ENCODE peak calls at places on chromosomes 11 and 22, in six cellular contexts. K is progenitor cell of endocrine pancreas, T is lung, F is AG10803, N is OCI-LY7, M is pancreas. Y is an unnamed sample.

GRCh38 chr11:72609451-72609850 is 64.8 kb downstream of the PDE2A start:
- DNase-seq in N (no peak), M (no peak), F (no peak), T (no peak), K (no peak), Y (no peak)

GRCh38 chr11:84261707-84262106 is 975.5 kb upstream of the CCDC90B start:
- DNase-seq in T (no peak), F (no peak), M (no peak), K (no peak), N (no peak), Y (no peak)

GRCh38 chr11:79440451-79441158 is at the start of gene TENM4:
- DNase-seq in M (peak), F (peak), N (no peak), T (no peak), K (peak), Y (peak)

GRCh38 chr11:34194576-34195335 is 89.3 kb downstream of the NAT10 start:
- DNase-seq in F (peak), M (no peak), N (no peak), K (no peak), T (no peak), Y (no peak)

GRCh38 chr22:30306629-30307016 is 17.3 kb upstream of the CASTOR1 start:
- DNase-seq in M (no peak), T (no peak), N (peak), K (no peak), F (no peak), Y (no peak)

GRCh38 chr11:10564692-10565318 is 3.7 kb downstream of the LYVE1 start:
- DNase-seq in N (no peak), F (peak), T (no peak), M (no peak), K (no peak), Y (no peak)

GRCh38 chr11:35364101-35364780 is 55.1 kb downstream of the SLC1A2 start:
- DNase-seq in M (peak), T (peak), K (no peak), F (peak), N (no peak), Y (no peak)

GRCh38 chr11:46120711-46121327 is 435 bp downstream of the PHF21A start:
- DNase-seq in T (peak), M (peak), K (no peak), F (peak), N (peak), Y (no peak)

GRCh38 chr11:35179466-35180135 is 40.6 kb downstream of the CD44 start:
- DNase-seq in T (no peak), K (no peak), M (no peak), N (no peak), F (no peak), Y (no peak)

GRCh38 chr22:46079093-46079860 is 71.0 kb upstream of the PPARA start:
- DNase-seq in T (no peak), K (no peak), M (no peak), N (no peak), F (no peak), Y (peak)

GRCh38 chr11:126628450-126628789 is 272.9 kb downstream of the ST3GAL4 start:
- DNase-seq in K (no peak), T (no peak), N (no peak), M (no peak), F (no peak), Y (no peak)

GRCh38 chr22:36663581-36663980 is 40.0 kb downstream of the CACNG2 start:
- DNase-seq in M (no peak), F (no peak), N (no peak), K (no peak), T (no peak), Y (no peak)

GRCh38 chr22:37419916-37420655 is 7.2 kb downstream of the ELFN2 start:
- DNase-seq in K (no peak), T (no peak), F (no peak), N (no peak), M (no peak), Y (no peak)

GRCh38 chr22:49937758-49938564 is 19.5 kb downstream of the CRELD2 start:
- DNase-seq in K (no peak), F (no peak), N (no peak), M (peak), T (no peak), Y (no peak)

GRCh38 chr11:12066799-12067508 is 43.4 kb upstream of the MICAL2 start:
- DNase-seq in T (peak), K (no peak), F (peak), M (no peak), N (no peak), Y (no peak)

GRCh38 chr11:44621784-44622183 is 56.3 kb downstream of the CD82 start:
- DNase-seq in T (peak), K (peak), F (no peak), M (no peak), N (no peak), Y (no peak)

GRCh38 chr11:120271672-120272071 is 31.7 kb downstream of the POU2F3 start:
- DNase-seq in T (no peak), N (no peak), K (no peak), F (no peak), M (no peak), Y (no peak)

GRCh38 chr11:26649884-26650283 is 72.0 kb downstream of the SLC5A12 start:
- DNase-seq in F (peak), K (peak), M (peak), T (peak), N (peak), Y (peak)

GRCh38 chr22:44461083-44461375 is 37.0 kb downstream of the RTL6 start:
- DNase-seq in T (no peak), M (no peak), N (no peak), F (no peak), K (no peak), Y (no peak)

GRCh38 chr11:11959601-11960000 is 48.8 kb downstream of the DKK3 start:
- DNase-seq in T (no peak), N (no peak), M (no peak), F (no peak), K (no peak), Y (no peak)

GRCh38 chr11:78318733-78319132 is 98.9 kb downstream of the GAB2 start:
- DNase-seq in T (no peak), F (peak), N (no peak), M (no peak), K (no peak), Y (no peak)

GRCh38 chr11:130037058-130037457 is 32.6 kb upstream of the APLP2 start:
- DNase-seq in M (no peak), F (peak), K (no peak), T (no peak), N (no peak), Y (no peak)

GRCh38 chr22:38177926-38178604 is 3.6 kb downstream of the PLA2G6 start:
- DNase-seq in K (no peak), M (no peak), N (no peak), F (peak), T (no peak), Y (no peak)

GRCh38 chr11:131682373-131683015 is 312.1 kb downstream of the NTM start:
- DNase-seq in M (no peak), N (no peak), T (no peak), K (no peak), F (no peak), Y (peak)

GRCh38 chr11:27477831-27478230 is 5.2 kb upstream of the LGR4 start:
- DNase-seq in T (no peak), M (no peak), N (no peak), F (no peak), K (no peak), Y (no peak)

GRCh38 chr11:898160-898517 is 12.5 kb downstream of the CHID1 start:
- DNase-seq in M (no peak), F (no peak), N (no peak), K (no peak), T (no peak), Y (no peak)

GRCh38 chr11:899724-900123 is 10.9 kb downstream of the CHID1 start:
- DNase-seq in M (no peak), F (no peak), T (no peak), K (no peak), N (no peak), Y (no peak)

GRCh38 chr11:900545-900944 is 10.1 kb downstream of the CHID1 start:
- DNase-seq in K (no peak), N (no peak), M (no peak), F (no peak), T (no peak), Y (no peak)

GRCh38 chr11:897226-898159 is 13.1 kb downstream of the CHID1 start:
- DNase-seq in T (no peak), K (no peak), N (no peak), M (no peak), F (no peak), Y (no peak)

GRCh38 chr11:898540-899190 is 11.9 kb downstream of the CHID1 start:
- DNase-seq in K (no peak), T (no peak), F (no peak), M (no peak), N (no peak), Y (no peak)
- TF ChIP-seq CTCF in K (peak), T (no peak), F (peak), M (no peak), N (no peak), Y (no peak)

GRCh38 chr11:117822031-117822521 is 2.5 kb downstream of the FXYD2 start:
- DNase-seq in N (peak), M (no peak), T (no peak), K (no peak), F (no peak), Y (no peak)
- TF ChIP-seq CTCF in N (peak), M (peak), T (peak), K (peak), F (peak), Y (peak)

GRCh38 chr11:112357488-112357887 is 96.8 kb upstream of the PLET1 start:
- DNase-seq in M (no peak), F (no peak), K (no peak), T (no peak), N (no peak), Y (no peak)

GRCh38 chr11:112361396-112361795 is 100.7 kb upstream of the PLET1 start:
- DNase-seq in M (no peak), N (no peak), T (no peak), K (no peak), F (no peak), Y (no peak)

GRCh38 chr11:112352907-112353306 is 92.2 kb upstream of the PLET1 start:
- DNase-seq in N (no peak), F (no peak), M (no peak), K (no peak), T (no peak), Y (no peak)

GRCh38 chr11:112354364-112354763 is 93.7 kb upstream of the PLET1 start:
- DNase-seq in N (no peak), M (no peak), K (no peak), T (no peak), F (no peak), Y (no peak)

GRCh38 chr11:112355726-112356125 is 95.1 kb upstream of the PLET1 start:
- DNase-seq in K (no peak), F (peak), N (no peak), T (peak), M (no peak), Y (no peak)
- TF ChIP-seq CTCF in K (peak), F (peak), N (peak), T (no peak), M (no peak), Y (no peak)

DNA sequence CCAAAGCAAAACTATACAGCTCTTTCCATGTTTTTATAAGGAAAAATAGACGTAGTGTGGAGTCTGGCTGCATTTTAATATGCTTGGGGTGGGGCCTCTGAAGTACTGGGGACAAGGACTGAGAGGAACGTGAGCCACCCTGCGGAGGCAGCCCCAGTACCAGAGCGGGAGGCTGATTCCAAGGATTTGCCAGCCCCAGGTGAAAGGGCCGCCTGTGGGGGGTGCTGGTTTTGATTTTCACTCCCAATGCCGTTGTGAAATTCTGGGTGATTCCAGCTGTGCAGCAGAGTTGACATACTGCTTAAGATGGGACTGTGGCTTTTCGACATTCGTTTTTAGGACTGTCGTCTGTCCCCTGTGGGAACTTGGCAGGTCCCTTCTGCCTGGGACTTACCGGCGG is 370.8 kb downstream of the TBC1D22A start:
- DNase-seq in T (no peak), F (peak), K (no peak), M (no peak), N (no peak), Y (no peak)
- TF ChIP-seq CTCF in T (no peak), F (no peak), K (no peak), M (no peak), N (no peak), Y (no peak)

GRCh38 chr11:70483077-70483861 is 84.9 kb downstream of the CTTN start:
- DNase-seq in N (peak), M (no peak), F (peak), K (no peak), T (peak), Y (no peak)
- TF ChIP-seq CTCF in N (peak), M (no peak), F (peak), K (peak), T (no peak), Y (no peak)

DNA sequence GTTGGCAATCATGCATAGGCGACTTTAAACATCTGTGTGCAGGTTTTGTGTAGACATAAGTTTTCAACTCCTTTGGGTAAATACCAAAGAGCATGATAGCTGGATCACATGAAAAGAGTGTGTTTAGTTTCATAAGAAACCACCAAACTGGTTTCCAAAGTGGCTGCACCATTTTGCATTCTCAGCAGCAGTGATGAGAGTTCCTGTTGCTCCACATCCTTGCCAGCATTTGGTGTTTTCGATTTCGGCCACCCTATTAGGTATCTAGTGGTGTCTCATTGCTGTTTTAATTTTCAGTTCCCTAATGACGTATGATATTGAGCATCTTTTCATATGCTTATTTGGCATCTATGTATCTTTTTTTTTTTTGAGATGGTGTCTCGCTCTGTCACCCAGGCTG is 62.8 kb upstream of the CCND1 start:
- DNase-seq in T (no peak), F (no peak), M (no peak), N (no peak), K (no peak), Y (no peak)
- TF ChIP-seq CTCF in T (no peak), F (no peak), M (no peak), N (no peak), K (no peak), Y (no peak)

GRCh38 chr11:124869856-124870387 is 4.7 kb downstream of the ROBO3 start:
- DNase-seq in F (no peak), N (no peak), M (no peak), T (no peak), K (no peak), Y (no peak)

GRCh38 chr11:124869331-124869730 is 4.1 kb downstream of the ROBO3 start:
- DNase-seq in N (no peak), F (no peak), M (no peak), K (no peak), T (no peak), Y (no peak)

GRCh38 chr11:124870430-124870829 is 5.2 kb downstream of the ROBO3 start:
- DNase-seq in T (no peak), F (no peak), M (no peak), K (no peak), N (no peak), Y (no peak)

GRCh38 chr11:124867700-124868099 is 2.5 kb downstream of the ROBO3 start:
- DNase-seq in F (peak), N (peak), K (no peak), M (no peak), T (no peak), Y (no peak)

DNA sequence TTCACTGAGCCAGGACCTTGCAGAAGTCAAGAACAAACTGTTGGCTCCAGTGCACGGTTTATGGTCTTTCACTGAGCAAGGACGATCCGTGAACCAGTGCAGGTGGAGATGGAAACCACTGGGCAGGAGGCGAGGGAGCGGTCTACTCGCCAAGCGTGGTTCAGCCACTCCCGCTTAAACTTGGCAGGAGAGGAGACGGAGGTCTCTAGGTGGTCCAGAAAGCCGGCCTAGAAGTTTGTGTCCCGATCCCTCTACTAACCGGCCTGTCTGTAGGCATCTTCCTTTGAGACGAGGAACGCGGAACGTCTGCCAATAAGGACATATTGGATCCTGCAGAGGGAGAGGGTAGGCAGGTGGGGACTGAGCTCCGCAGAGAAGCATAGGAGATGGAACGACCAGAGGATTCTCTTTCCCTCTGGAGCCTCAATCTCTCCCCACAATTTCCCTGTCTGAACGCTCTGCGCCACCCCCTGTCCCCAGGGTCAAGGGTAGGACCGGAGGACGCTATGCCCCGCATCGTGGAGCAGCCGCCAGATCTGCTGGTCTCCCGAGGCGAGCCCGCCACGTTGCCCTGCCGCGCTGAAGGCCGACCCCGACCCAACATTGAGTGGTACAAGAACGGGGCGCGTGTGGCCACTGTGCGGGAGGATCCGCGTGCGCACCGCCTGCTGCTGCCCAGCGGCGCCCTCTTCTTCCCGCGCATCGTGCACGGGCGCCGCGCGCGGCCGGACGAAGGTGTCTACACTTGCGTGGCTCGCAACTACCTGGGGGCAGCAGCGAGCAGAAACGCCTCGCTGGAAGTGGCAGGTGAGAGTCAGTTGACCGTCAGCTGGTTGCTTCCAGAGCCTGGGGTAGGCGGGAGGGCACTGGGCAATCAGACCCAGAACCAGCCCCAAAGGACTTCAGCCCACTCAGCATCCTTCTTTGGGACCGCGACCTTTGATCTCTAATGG is 3.4 kb downstream of the ROBO3 start:
- DNase-seq in N (no peak), M (no peak), T (no peak), F (no peak), K (no peak), Y (no peak)
- TF ChIP-seq CTCF in N (no peak), M (no peak), T (no peak), F (no peak), K (peak), Y (no peak)

GRCh38 chr11:74321487-74322188 is 10.2 kb upstream of the P4HA3 start:
- DNase-seq in F (peak), N (peak), M (no peak), K (no peak), T (no peak), Y (no peak)
- TF ChIP-seq CTCF in F (peak), N (peak), M (peak), K (peak), T (no peak), Y (no peak)

Y was measured in mesothelial cell of epicardium.